ENCODE peak calls at places on chromosomes 13 and 19, in ten cellular contexts. P, B, Q, R, T, V, E, D, H and U are unnamed samples.

GRCh38 chr19:7251502-7251901 is 42.7 kb downstream of the INSR start:
- DNase-seq in P (no peak), B (no peak), Q (no peak), R (no peak), T (no peak), V (no peak), E (no peak), D (no peak), H (no peak), U (no peak)

GRCh38 chr19:6743714-6744380 is 4.4 kb downstream of the TRIP10 start:
- DNase-seq in P (no peak), B (no peak), Q (no peak), R (no peak), T (no peak), V (no peak), E (no peak), D (no peak), H (peak), U (no peak)

GRCh38 chr13:43676320-43676719 is 110.5 kb downstream of the ENOX1 start:
- DNase-seq in P (no peak), B (no peak), Q (no peak), R (no peak), T (no peak), V (no peak), E (no peak), D (no peak), H (no peak), U (no peak)

GRCh38 chr13:105773887-105774538 is 761.4 kb downstream of the EFNB2 start:
- DNase-seq in P (no peak), B (no peak), Q (no peak), R (no peak), T (no peak), V (no peak), E (no peak), D (no peak), H (no peak), U (no peak)

GRCh38 chr19:4369109-4369887 is 25.9 kb downstream of the MPND start:
- DNase-seq in P (no peak), B (no peak), Q (no peak), R (peak), T (no peak), V (no peak), E (no peak), D (peak), H (peak), U (peak)

GRCh38 chr13:75704942-75705320 is 68.8 kb downstream of the LMO7 start:
- DNase-seq in P (no peak), B (no peak), Q (no peak), R (no peak), T (peak), V (no peak), E (no peak), D (peak), H (peak), U (no peak)

GRCh38 chr13:42798118-42798517 is 16.7 kb downstream of the FAM216B start:
- DNase-seq in P (no peak), B (no peak), Q (no peak), R (no peak), T (no peak), V (no peak), E (no peak), D (no peak), H (no peak), U (no peak)

GRCh38 chr19:46384396-46384795 is 29.0 kb downstream of the CCDC8 start:
- DNase-seq in P (peak), B (no peak), Q (no peak), R (no peak), T (no peak), V (no peak), E (no peak), D (no peak), H (peak), U (no peak)

GRCh38 chr19:51489113-51489512 is 10.8 kb downstream of the CEACAM18 start:
- DNase-seq in P (no peak), B (no peak), Q (no peak), R (no peak), T (no peak), V (no peak), E (no peak), D (no peak), H (no peak), U (no peak)

GRCh38 chr19:8245869-8246835 is 37.0 kb downstream of the CERS4 start:
- DNase-seq in P (no peak), B (no peak), Q (no peak), R (no peak), T (no peak), V (no peak), E (no peak), D (no peak), H (no peak), U (no peak)

GRCh38 chr13:46179576-46180368 is 2.2 kb downstream of the LCP1 start:
- DNase-seq in P (peak), B (no peak), Q (no peak), R (peak), T (no peak), V (no peak), E (peak), D (peak), H (peak), U (no peak)

GRCh38 chr19:17125728-17126677 is 50.4 kb downstream of the MYO9B start:
- DNase-seq in P (peak), B (no peak), Q (no peak), R (peak), T (no peak), V (no peak), E (no peak), D (peak), H (peak), U (no peak)

GRCh38 chr19:18494267-18494607 is 27.6 kb downstream of the ELL start:
- DNase-seq in P (no peak), B (no peak), Q (no peak), R (no peak), T (no peak), V (no peak), E (no peak), D (no peak), H (no peak), U (no peak)

GRCh38 chr13:22074403-22074802 is 403.5 kb downstream of the FGF9 start:
- DNase-seq in P (no peak), B (no peak), Q (no peak), R (no peak), T (no peak), V (no peak), E (no peak), D (no peak), H (no peak), U (no peak)

GRCh38 chr19:45789035-45789786 is 3.4 kb downstream of the DMWD start:
- DNase-seq in P (no peak), B (no peak), Q (no peak), R (no peak), T (no peak), V (no peak), E (no peak), D (no peak), H (no peak), U (no peak)

GRCh38 chr19:46659151-46660007 is 1.6 kb downstream of the DACT3 start:
- DNase-seq in P (peak), B (no peak), Q (peak), R (no peak), T (peak), V (no peak), E (no peak), D (no peak), H (peak), U (no peak)

GRCh38 chr19:28307460-28307859 is 905.5 kb downstream of the UQCRFS1 start:
- DNase-seq in P (no peak), B (no peak), Q (no peak), R (no peak), T (no peak), V (no peak), E (no peak), D (no peak), H (no peak), U (no peak)

GRCh38 chr13:19713186-19713965 is 69.4 kb downstream of the PSPC1 start:
- DNase-seq in P (no peak), B (peak), Q (no peak), R (no peak), T (no peak), V (peak), E (no peak), D (no peak), H (no peak), U (no peak)

GRCh38 chr13:93729383-93729782 is 502.8 kb downstream of the GPC6 start:
- DNase-seq in P (no peak), B (no peak), Q (no peak), R (no peak), T (no peak), V (no peak), E (no peak), D (no peak), H (no peak), U (no peak)

GRCh38 chr19:10699650-10700335 is 1.4 kb upstream of the QTRT1 start:
- DNase-seq in P (no peak), B (peak), Q (peak), R (peak), T (peak), V (no peak), E (no peak), D (peak), H (peak), U (peak)

GRCh38 chr13:113967206-113967720 is 6.6 kb downstream of the C13orf46 start:
- DNase-seq in P (no peak), B (no peak), Q (no peak), R (no peak), T (no peak), V (no peak), E (no peak), D (no peak), H (peak), U (no peak)

GRCh38 chr13:83499286-83499685 is 383.0 kb downstream of the SLITRK1 start:
- DNase-seq in P (no peak), B (no peak), Q (no peak), R (no peak), T (no peak), V (no peak), E (no peak), D (no peak), H (no peak), U (no peak)

GRCh38 chr19:31350033-31350692 is 927 bp upstream of the TSHZ3 start:
- DNase-seq in P (peak), B (no peak), Q (no peak), R (no peak), T (no peak), V (no peak), E (no peak), D (no peak), H (no peak), U (peak)

GRCh38 chr13:42762917-42763316 is 18.5 kb upstream of the FAM216B start:
- DNase-seq in P (no peak), B (peak), Q (no peak), R (no peak), T (no peak), V (peak), E (no peak), D (no peak), H (no peak), U (no peak)

GRCh38 chr13:27822873-27823311 is 30.6 kb downstream of the GSX1 start:
- DNase-seq in P (no peak), B (no peak), Q (no peak), R (no peak), T (no peak), V (no peak), E (no peak), D (no peak), H (no peak), U (no peak)

GRCh38 chr13:108313382-108313781 is 43.9 kb downstream of the TNFSF13B start:
- DNase-seq in P (no peak), B (no peak), Q (no peak), R (no peak), T (no peak), V (no peak), E (no peak), D (no peak), H (no peak), U (no peak)

GRCh38 chr13:54733639-54734038 is 1705.0 kb downstream of the OLFM4 start:
- DNase-seq in P (no peak), B (no peak), Q (no peak), R (no peak), T (peak), V (no peak), E (no peak), D (no peak), H (no peak), U (peak)

GRCh38 chr13:82627183-82627582 is 1255.1 kb downstream of the SLITRK1 start:
- DNase-seq in P (no peak), B (peak), Q (no peak), R (no peak), T (no peak), V (no peak), E (no peak), D (no peak), H (no peak), U (no peak)

GRCh38 chr19:18650048-18650435 is 13.2 kb downstream of the KLHL26 start:
- DNase-seq in P (peak), B (no peak), Q (no peak), R (no peak), T (no peak), V (no peak), E (no peak), D (no peak), H (no peak), U (no peak)

GRCh38 chr19:38669532-38669931 is 22.1 kb downstream of the ACTN4 start:
- DNase-seq in P (no peak), B (no peak), Q (no peak), R (peak), T (no peak), V (no peak), E (no peak), D (no peak), H (no peak), U (no peak)

GRCh38 chr13:29454931-29455481 is 140.5 kb downstream of the SLC7A1 start:
- DNase-seq in P (no peak), B (no peak), Q (no peak), R (no peak), T (peak), V (no peak), E (no peak), D (no peak), H (no peak), U (peak)

GRCh38 chr13:23348270-23349126 is 85.0 kb downstream of the SACS start:
- DNase-seq in P (no peak), B (no peak), Q (no peak), R (no peak), T (no peak), V (no peak), E (no peak), D (no peak), H (no peak), U (no peak)
- TF ChIP-seq CTCF in P (no peak), B (no peak), Q (no peak), R (no peak), T (no peak), V (no peak), E (no peak), D (no peak), H (no peak), U (no peak)

DNA sequence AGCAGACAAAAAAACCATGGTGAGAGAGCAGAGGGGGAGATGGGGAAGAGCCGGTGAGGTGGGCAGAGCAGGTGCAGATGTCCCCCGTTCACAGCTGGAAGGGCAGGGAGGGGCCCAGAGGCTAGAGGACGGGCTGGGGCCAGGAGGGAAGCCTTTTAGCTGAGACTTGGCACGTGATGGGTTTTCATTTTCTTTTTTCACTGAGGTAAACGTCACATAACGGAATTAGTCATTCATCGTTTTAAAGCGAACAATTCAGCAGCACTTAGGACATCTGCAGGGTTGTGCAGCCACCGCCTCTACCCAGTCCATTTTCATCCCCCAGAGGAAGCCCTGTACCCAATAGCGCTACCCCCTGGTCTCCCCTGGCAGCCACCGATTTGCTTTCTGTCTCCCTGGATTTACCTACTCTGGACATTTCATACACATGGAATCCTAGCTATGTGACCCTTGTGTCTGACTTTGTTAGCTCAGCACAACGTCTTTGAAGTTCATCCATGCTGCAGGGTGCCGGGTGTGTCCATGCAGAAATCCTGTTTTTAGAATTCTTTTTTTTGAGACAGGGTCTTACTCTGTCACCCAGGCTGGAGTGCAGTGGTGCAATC is 16.0 kb upstream of the EMC10 start:
- DNase-seq in P (no peak), B (no peak), Q (no peak), R (no peak), T (no peak), V (no peak), E (no peak), D (no peak), H (no peak), U (no peak)
- TF ChIP-seq CTCF in P (no peak), B (no peak), Q (no peak), R (no peak), T (no peak), V (peak), E (no peak), D (no peak), H (no peak), U (peak)

GRCh38 chr13:99955747-99956472 is 15.7 kb downstream of the ZIC5 start:
- DNase-seq in P (no peak), B (no peak), Q (no peak), R (no peak), T (peak), V (no peak), E (no peak), D (no peak), H (no peak), U (no peak)

GRCh38 chr13:99959127-99959529 is 12.4 kb downstream of the ZIC5 start:
- DNase-seq in P (no peak), B (no peak), Q (no peak), R (no peak), T (no peak), V (no peak), E (no peak), D (no peak), H (no peak), U (no peak)

GRCh38 chr13:99955107-99955746 is 16.3 kb downstream of the ZIC5 start:
- DNase-seq in P (no peak), B (no peak), Q (no peak), R (no peak), T (no peak), V (no peak), E (no peak), D (no peak), H (no peak), U (peak)

GRCh38 chr13:99958402-99959126 is 13.0 kb downstream of the ZIC5 start:
- DNase-seq in P (no peak), B (no peak), Q (no peak), R (no peak), T (peak), V (no peak), E (no peak), D (no peak), H (no peak), U (no peak)

GRCh38 chr13:99956473-99957349 is 14.9 kb downstream of the ZIC5 start:
- DNase-seq in P (no peak), B (no peak), Q (no peak), R (no peak), T (peak), V (no peak), E (no peak), D (no peak), H (no peak), U (no peak)
- TF ChIP-seq CTCF in P (no peak), B (no peak), Q (no peak), R (no peak), T (no peak), V (no peak), E (no peak), D (no peak), H (no peak), U (no peak)

GRCh38 chr13:26518433-26519084 is 38.9 kb upstream of the WASF3 start:
- DNase-seq in P (no peak), B (no peak), Q (no peak), R (no peak), T (no peak), V (no peak), E (no peak), D (no peak), H (no peak), U (no peak)
- TF ChIP-seq CTCF in P (no peak), B (no peak), Q (no peak), R (no peak), T (no peak), V (no peak), E (no peak), D (no peak), H (no peak), U (no peak)

GRCh38 chr13:110185696-110186095 is 121.3 kb downstream of the COL4A1 start:
- DNase-seq in P (no peak), B (no peak), Q (no peak), R (no peak), T (no peak), V (no peak), E (no peak), D (no peak), H (no peak), U (no peak)
- TF ChIP-seq CTCF in P (no peak), B (no peak), Q (no peak), R (no peak), T (no peak), V (no peak), E (no peak), D (no peak), H (no peak), U (no peak)

GRCh38 chr19:21260164-21260847 is 68.9 kb downstream of the ZNF708 start:
- DNase-seq in P (no peak), B (no peak), Q (no peak), R (no peak), T (no peak), V (no peak), E (no peak), D (no peak), H (no peak), U (no peak)

GRCh38 chr19:21256722-21257121 is 72.5 kb downstream of the ZNF708 start:
- DNase-seq in P (no peak), B (no peak), Q (no peak), R (no peak), T (peak), V (no peak), E (no peak), D (no peak), H (no peak), U (peak)
- TF ChIP-seq CTCF in P (no peak), B (peak), Q (no peak), R (no peak), T (peak), V (peak), E (no peak), D (no peak), H (peak), U (peak)

GRCh38 chr13:40958655-40959054 is 60.5 kb downstream of the ELF1 start:
- DNase-seq in P (no peak), B (no peak), Q (no peak), R (no peak), T (no peak), V (no peak), E (no peak), D (no peak), H (no peak), U (no peak)

GRCh38 chr13:40961826-40962225 is 57.3 kb downstream of the ELF1 start:
- DNase-seq in P (no peak), B (no peak), Q (no peak), R (no peak), T (no peak), V (no peak), E (no peak), D (no peak), H (no peak), U (no peak)

GRCh38 chr13:40963927-40964326 is 55.2 kb downstream of the ELF1 start:
- DNase-seq in P (no peak), B (no peak), Q (no peak), R (no peak), T (no peak), V (no peak), E (no peak), D (no peak), H (no peak), U (no peak)

GRCh38 chr13:40961224-40961623 is 57.9 kb downstream of the ELF1 start:
- DNase-seq in P (no peak), B (no peak), Q (no peak), R (no peak), T (no peak), V (no peak), E (no peak), D (no peak), H (no peak), U (no peak)

DNA sequence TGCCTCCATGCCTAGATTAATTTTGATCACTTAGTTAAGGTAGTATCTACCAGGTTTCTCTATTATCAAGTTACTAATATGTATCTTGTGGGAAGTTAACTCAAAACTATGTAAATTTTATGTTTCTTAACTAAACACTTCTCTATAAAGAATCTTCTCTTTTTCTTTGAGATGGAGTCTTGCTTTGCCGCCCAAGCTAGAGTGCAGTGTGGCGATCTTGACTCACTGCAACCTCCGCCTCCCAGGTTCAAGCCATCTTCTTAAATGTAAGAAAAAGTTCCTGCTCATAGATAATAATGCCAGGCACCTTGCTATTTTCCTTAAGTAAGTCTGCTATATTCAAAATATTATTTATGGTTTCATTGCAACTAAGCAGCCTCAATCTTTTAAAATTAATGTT is 58.4 kb downstream of the ELF1 start:
- DNase-seq in P (no peak), B (no peak), Q (no peak), R (no peak), T (no peak), V (no peak), E (no peak), D (no peak), H (no peak), U (no peak)
- TF ChIP-seq CTCF in P (no peak), B (no peak), Q (no peak), R (no peak), T (no peak), V (no peak), E (no peak), D (no peak), H (no peak), U (no peak)

GRCh38 chr13:50969691-50970090 is 60.1 kb downstream of the RNASEH2B start:
- DNase-seq in P (no peak), B (no peak), Q (no peak), R (no peak), T (peak), V (no peak), E (no peak), D (no peak), H (no peak), U (peak)
- TF ChIP-seq CTCF in P (no peak), B (no peak), Q (no peak), R (no peak), T (no peak), V (no peak), E (no peak), D (no peak), H (no peak), U (peak)